ENCODE peak calls at places on chromosomes 13 and 19, in nine cellular contexts. F is C1 segment of cervical spinal cord; L is omental fat pad; D is brain pericyte; Z is GDM1; W is IMR-90; C is caudate nucleus; H is NCI-H1092 treated with DMSO at 0.1 percent for 48 hours; A is stimulated activated CD4-positive, alpha-beta T cell treated with anti-CD3 and anti-CD28 coated beads, Interleukin-15, amount 100 ng/mL, for 24 hours. T is an unnamed sample.

GRCh38 chr19:3404324-3405260 is 38.2 kb downstream of the NFIC start:
- DNase-seq in F (no peak), L (peak), D (peak), Z (no peak), W (peak), C (peak), H (no peak), A (no peak), T (no peak)

GRCh38 chr13:101258071-101258470 is 158.2 kb downstream of the NALCN start:
- DNase-seq in F (no peak), L (no peak), D (peak), Z (peak), W (peak), C (no peak), H (no peak), A (peak), T (peak)

GRCh38 chr13:48356750-48357149 is 53.2 kb downstream of the RB1 start:
- DNase-seq in F (no peak), L (no peak), D (no peak), Z (no peak), W (no peak), C (no peak), H (no peak), A (no peak), T (no peak)

GRCh38 chr19:18895038-18895827 is 725 bp downstream of the CERS1 start:
- DNase-seq in F (no peak), L (no peak), D (no peak), Z (no peak), W (no peak), C (peak), H (peak), A (no peak), T (peak)

GRCh38 chr13:106371024-106371423 is 164.4 kb downstream of the EFNB2 start:
- DNase-seq in F (no peak), L (no peak), D (no peak), Z (no peak), W (no peak), C (peak), H (no peak), A (no peak), T (no peak)

GRCh38 chr19:38709119-38709518 is 35.2 kb downstream of the CAPN12 start:
- DNase-seq in F (no peak), L (no peak), D (no peak), Z (no peak), W (no peak), C (no peak), H (no peak), A (no peak), T (no peak)

GRCh38 chr19:29964171-29964570 is 22.1 kb downstream of the URI1 start:
- DNase-seq in F (no peak), L (no peak), D (no peak), Z (no peak), W (peak), C (no peak), H (no peak), A (no peak), T (no peak)

GRCh38 chr19:48553676-48554384 is 1.9 kb downstream of the SULT2B1 start:
- DNase-seq in F (no peak), L (no peak), D (no peak), Z (no peak), W (peak), C (no peak), H (no peak), A (no peak), T (no peak)

GRCh38 chr13:44197791-44198770 is 175.5 kb upstream of the SERP2 start:
- DNase-seq in F (no peak), L (no peak), D (no peak), Z (no peak), W (peak), C (no peak), H (peak), A (peak), T (no peak)

GRCh38 chr13:80337706-80338105 is 3.2 kb downstream of the SPRY2 start:
- DNase-seq in F (no peak), L (no peak), D (no peak), Z (no peak), W (no peak), C (no peak), H (no peak), A (no peak), T (no peak)

GRCh38 chr13:51953347-51953746 is 57.9 kb downstream of the ATP7B start:
- DNase-seq in F (no peak), L (no peak), D (no peak), Z (no peak), W (no peak), C (no peak), H (no peak), A (no peak), T (no peak)

GRCh38 chr19:43984687-43985000 is 656 bp downstream of the ZNF155 start:
- DNase-seq in F (no peak), L (no peak), D (no peak), Z (no peak), W (no peak), C (no peak), H (no peak), A (peak), T (no peak)

GRCh38 chr19:7124782-7125181 is 55.3 kb downstream of the ZNF557 start:
- DNase-seq in F (no peak), L (no peak), D (no peak), Z (no peak), W (no peak), C (no peak), H (no peak), A (no peak), T (no peak)

GRCh38 chr19:48631254-48631653 is 5.9 kb downstream of the DBP start:
- DNase-seq in F (no peak), L (no peak), D (no peak), Z (no peak), W (no peak), C (no peak), H (no peak), A (no peak), T (no peak)

GRCh38 chr19:1103691-1104451 is at the start of gene GPX4:
- DNase-seq in F (peak), L (peak), D (peak), Z (peak), W (peak), C (peak), H (peak), A (peak), T (peak)

GRCh38 chr19:39514840-39515550 is at the start of gene SELENOV:
- DNase-seq in F (no peak), L (no peak), D (no peak), Z (no peak), W (no peak), C (no peak), H (no peak), A (peak), T (no peak)

GRCh38 chr13:110340812-110341444 is 33.8 kb downstream of the COL4A2 start:
- DNase-seq in F (no peak), L (peak), D (no peak), Z (no peak), W (peak), C (no peak), H (no peak), A (peak), T (no peak)

GRCh38 chr19:15595069-15595468 is 19.9 kb upstream of the CYP4F8 start:
- DNase-seq in F (no peak), L (no peak), D (no peak), Z (no peak), W (no peak), C (no peak), H (no peak), A (no peak), T (no peak)

GRCh38 chr13:110677731-110678545 is 28.0 kb downstream of the CARS2 start:
- DNase-seq in F (no peak), L (no peak), D (no peak), Z (no peak), W (peak), C (no peak), H (no peak), A (peak), T (no peak)

GRCh38 chr19:15109768-15110417 is 2.7 kb downstream of the SYDE1 start:
- DNase-seq in F (no peak), L (no peak), D (no peak), Z (no peak), W (no peak), C (no peak), H (no peak), A (no peak), T (no peak)

GRCh38 chr13:78607409-78608253 is 4.3 kb upstream of the POU4F1 start:
- DNase-seq in F (no peak), L (no peak), D (no peak), Z (no peak), W (no peak), C (no peak), H (no peak), A (no peak), T (no peak)

GRCh38 chr19:49514151-49514550 is 1.7 kb downstream of the FCGRT start:
- DNase-seq in F (no peak), L (no peak), D (no peak), Z (no peak), W (no peak), C (no peak), H (no peak), A (no peak), T (no peak)

GRCh38 chr19:7705387-7706187 is 3.7 kb upstream of the FCER2 start:
- DNase-seq in F (no peak), L (no peak), D (no peak), Z (peak), W (no peak), C (no peak), H (no peak), A (peak), T (peak)

GRCh38 chr13:33723365-33723764 is 94.6 kb upstream of the RFC3 start:
- DNase-seq in F (no peak), L (no peak), D (no peak), Z (no peak), W (no peak), C (no peak), H (no peak), A (no peak), T (no peak)

GRCh38 chr19:10625003-10625761 is at the start of gene SLC44A2:
- DNase-seq in F (no peak), L (no peak), D (no peak), Z (no peak), W (peak), C (peak), H (peak), A (no peak), T (no peak)

GRCh38 chr19:38247734-38248268 is 8.4 kb downstream of the PPP1R14A start:
- DNase-seq in F (no peak), L (no peak), D (no peak), Z (no peak), W (no peak), C (no peak), H (no peak), A (no peak), T (no peak)

T was measured in HL-60.